ENCODE peak calls at places on chromosomes 4 and X, in eight cellular contexts. S is body of pancreas, B is suprapubic skin, N is GM12865, V is thoracic aorta, U is cardiac fibroblast, H is GM23338, P is cardiac muscle cell. W is an unnamed sample.
A peak's percentile ranks its signal among the peaks of the same experiment; 100 is the strongest.

GRCh38 chrX:1239681-1240142 is 27.3 kb upstream of the CRLF2 start:
- DNase-seq in S (peak; percentile 21), N (peak; percentile 81), U (no peak), V (peak; percentile 43), P (no peak), H (no peak), B (peak; percentile 85), W (peak; percentile 85)

GRCh38 chr4:94974773-94975172 is 217.0 kb downstream of the BMPR1B start:
- DNase-seq in S (no peak), V (no peak), P (no peak), B (no peak), H (no peak), U (peak; percentile 78), N (no peak), W (no peak)

GRCh38 chr4:145404754-145405153 is 76.9 kb upstream of the SMAD1 start:
- DNase-seq in V (no peak), P (peak; percentile 5), B (no peak), S (no peak), U (no peak), H (no peak), N (no peak), W (no peak)

GRCh38 chrX:133444952-133445831 is 29.9 kb upstream of the GPC4 start:
- DNase-seq in U (no peak), N (no peak), S (peak; percentile 60), B (no peak), V (no peak), P (peak; percentile 30), H (peak; percentile 68), W (no peak)

GRCh38 chrX:132181364-132181763 is 37.9 kb downstream of the RAP2C start:
- DNase-seq in B (peak; percentile 55), S (peak; percentile 60), V (no peak), H (no peak), N (no peak), P (no peak), U (no peak), W (no peak)

GRCh38 chrX:21715825-21716224 is 42.1 kb downstream of the SMPX start:
- DNase-seq in U (no peak), V (no peak), N (no peak), H (no peak), S (no peak), P (no peak), B (no peak), W (no peak)

GRCh38 chr4:18556402-18556801 is 534.8 kb upstream of the LCORL start:
- DNase-seq in N (no peak), S (no peak), V (no peak), U (no peak), H (no peak), B (no peak), P (no peak), W (no peak)

GRCh38 chrX:144732588-144732987 is 514.7 kb upstream of the SPANXN1 start:
- DNase-seq in P (no peak), N (no peak), U (peak; percentile 49), H (no peak), V (no peak), B (no peak), S (no peak), W (no peak)

GRCh38 chrX:30876367-30876766 is 12.7 kb downstream of the TAB3 start:
- DNase-seq in U (no peak), H (no peak), V (no peak), P (no peak), B (no peak), S (no peak), N (no peak), W (no peak)

GRCh38 chrX:155857561-155857960 is 23.6 kb upstream of the VAMP7 start:
- DNase-seq in S (no peak), B (no peak), H (peak; percentile 29), N (peak; percentile 11), P (no peak), U (peak; percentile 34), V (no peak), W (no peak)

GRCh38 chr4:6268650-6269399 is 825 bp upstream of the WFS1 start:
- DNase-seq in U (no peak), P (no peak), V (no peak), B (no peak), S (no peak), N (no peak), H (peak; percentile 24), W (no peak)

GRCh38 chr4:10099521-10100325 is 16.9 kb downstream of the WDR1 start:
- DNase-seq in B (no peak), P (no peak), N (no peak), U (no peak), H (no peak), V (no peak), S (no peak), W (no peak)

GRCh38 chr4:53905281-53905934 is 159.0 kb downstream of the CHIC2 start:
- DNase-seq in N (no peak), V (no peak), S (no peak), B (no peak), H (no peak), U (peak; percentile 40), P (no peak), W (no peak)

GRCh38 chr4:101944649-101945048 is 154.1 kb downstream of the BANK1 start:
- DNase-seq in H (peak; percentile 21), S (no peak), B (no peak), P (no peak), V (no peak), N (no peak), U (peak; percentile 16), W (no peak)

GRCh38 chr4:138494931-138495330 is 252.8 kb upstream of the SLC7A11 start:
- DNase-seq in P (peak; percentile 16), S (peak; percentile 52), N (peak; percentile 33), B (no peak), U (peak; percentile 43), H (peak; percentile 80), V (no peak), W (no peak)

GRCh38 chrX:31522760-31523159 is 450.9 kb upstream of the FTHL17 start:
- DNase-seq in H (no peak), N (no peak), U (no peak), P (no peak), S (no peak), V (no peak), B (no peak), W (no peak)

GRCh38 chr4:45662996-45663395 is 460.9 kb downstream of the GABRG1 start:
- DNase-seq in S (peak; percentile 42), H (peak; percentile 9), V (no peak), P (peak; percentile 86), U (peak; percentile 27), B (no peak), N (no peak), W (no peak)

GRCh38 chr4:159268607-159269006 is 165.7 kb downstream of the RAPGEF2 start:
- DNase-seq in P (no peak), U (peak; percentile 66), B (no peak), V (no peak), N (no peak), H (no peak), S (no peak), W (no peak)

GRCh38 chr4:159267023-159267939 is 164.4 kb downstream of the RAPGEF2 start:
- DNase-seq in U (peak; percentile 43), V (no peak), B (no peak), N (no peak), H (no peak), S (no peak), P (peak; percentile 41), W (no peak)

GRCh38 chr4:159269143-159269542 is 166.3 kb downstream of the RAPGEF2 start:
- DNase-seq in P (no peak), H (no peak), B (no peak), U (no peak), S (no peak), V (no peak), N (no peak), W (no peak)

GRCh38 chr4:159269956-159270355 is 167.1 kb downstream of the RAPGEF2 start:
- DNase-seq in S (no peak), B (no peak), N (no peak), U (no peak), H (no peak), P (no peak), V (no peak), W (no peak)

DNA sequence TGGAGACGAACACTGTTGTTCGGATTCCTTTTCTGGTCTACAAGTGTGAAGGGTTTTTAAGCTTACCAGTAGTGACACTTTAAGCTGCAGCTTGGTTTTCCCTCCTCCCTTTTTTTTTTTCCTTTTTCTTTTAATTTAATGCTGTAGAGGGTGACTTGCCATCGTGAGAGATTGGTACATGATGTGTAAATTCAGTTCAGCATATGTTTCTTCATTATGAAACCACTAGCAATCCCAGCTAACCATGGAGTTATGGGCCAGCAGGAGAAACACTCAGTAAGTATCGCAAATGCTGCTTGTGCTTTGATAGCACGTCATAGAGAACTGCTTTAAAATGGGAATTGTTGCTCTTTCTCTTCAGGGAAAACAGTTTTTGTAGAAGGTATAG is 165.1 kb downstream of the RAPGEF2 start:
- DNase-seq in B (no peak), N (no peak), U (peak; percentile 64), P (no peak), H (no peak), V (no peak), S (no peak), W (no peak)
- H3K4me3 ChIP-seq in B (peak overlapping the region; percentile 0), N (no peak overlapping the region), U (no peak overlapping the region), P (no peak overlapping the region), H (no peak overlapping the region), V (peak overlapping the region; percentile 54), S (no peak overlapping the region), W (peak overlapping the region; percentile 37)

GRCh38 chr4:48102303-48102702 is 31.7 kb downstream of the TXK start:
- DNase-seq in B (no peak), U (no peak), P (no peak), N (no peak), H (peak; percentile 40), S (no peak), V (no peak), W (no peak)
- H3K4me3 ChIP-seq in B (no peak overlapping the region), U (no peak overlapping the region), P (no peak overlapping the region), N (no peak overlapping the region), H (no peak overlapping the region), S (no peak overlapping the region), V (no peak overlapping the region), W (no peak overlapping the region)

DNA sequence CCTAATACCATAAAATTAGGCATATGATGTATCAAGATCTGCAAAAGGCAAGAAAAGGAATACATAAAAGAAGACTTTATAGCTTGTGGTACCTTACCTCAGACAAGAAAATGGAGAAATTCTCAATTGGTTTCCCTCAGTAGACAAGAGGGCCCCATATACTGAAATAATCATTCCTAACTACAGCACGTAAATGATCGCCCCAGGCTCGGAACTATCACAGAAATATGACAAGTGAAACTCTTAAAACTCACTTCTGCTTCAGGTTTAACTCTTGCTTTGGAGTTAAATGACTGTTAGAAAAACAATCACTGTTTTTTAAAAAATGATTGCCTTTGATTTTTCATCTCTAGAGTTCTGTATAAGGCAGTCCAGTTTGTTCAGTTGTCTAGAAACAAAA is 38.6 kb upstream of the NAP1L5 start:
- DNase-seq in S (no peak), P (no peak), H (no peak), B (no peak), N (no peak), V (no peak), U (no peak), W (no peak)
- H3K4me3 ChIP-seq in S (no peak overlapping the region), P (no peak overlapping the region), H (no peak overlapping the region), B (no peak overlapping the region), N (no peak overlapping the region), V (no peak overlapping the region), U (no peak overlapping the region), W (no peak overlapping the region)

DNA sequence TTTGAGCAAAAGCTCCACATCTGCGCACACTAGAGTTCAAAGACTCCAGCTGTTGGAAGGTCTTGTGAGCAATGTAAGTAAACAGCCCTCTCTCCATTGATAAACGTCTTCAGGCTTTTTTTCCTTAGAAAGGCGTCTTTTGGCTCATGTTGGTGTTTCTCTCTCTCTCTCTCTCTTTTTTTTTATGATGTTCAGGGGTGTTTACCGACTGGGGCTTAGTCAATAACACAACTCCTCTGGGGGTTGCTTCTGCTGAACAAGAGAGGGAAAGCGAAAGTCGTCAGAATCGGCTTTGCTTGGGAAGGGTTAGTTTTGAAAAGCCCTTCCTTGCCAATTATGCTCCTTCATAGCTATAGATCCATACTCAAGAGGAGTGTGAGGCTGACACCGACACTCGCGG is 53.1 kb upstream of the C1QTNF7 start:
- DNase-seq in N (no peak), V (no peak), U (peak; percentile 76), P (no peak), H (no peak), B (no peak), S (no peak), W (no peak)
- H3K4me3 ChIP-seq in N (no peak overlapping the region), V (peak overlapping the region; percentile 18), U (peak overlapping the region; percentile 18), P (no peak overlapping the region), H (no peak overlapping the region), B (peak overlapping the region; percentile 31), S (no peak overlapping the region), W (peak overlapping the region; percentile 9)